ENCODE peak calls at places on chromosomes 4 and X, in eight cellular contexts. One of them, this sample, is unnamed.

GRCh38 chr4:16229604-16230003 is 3.3 kb upstream of the TAPT1 start:
- DNase-seq in sigmoid colon: no peak
- DNase-seq in H54: no peak
- DNase-seq in esophagus muscularis mucosa: no peak
- DNase-seq in K562: no peak
- DNase-seq in Peyer's patch: no peak
- DNase-seq in breast epithelium: no peak
- DNase-seq in stomach: no peak
- DNase-seq in this sample: no peak

GRCh38 chrX:16651422-16651821 is 1.5 kb downstream of the S100G start:
- DNase-seq in sigmoid colon: no peak
- DNase-seq in H54: no peak
- DNase-seq in esophagus muscularis mucosa: no peak
- DNase-seq in K562: no peak
- DNase-seq in Peyer's patch: no peak
- DNase-seq in breast epithelium: no peak
- DNase-seq in stomach: no peak
- DNase-seq in this sample: no peak

GRCh38 chr4:7187691-7188090 is 4.6 kb upstream of the SORCS2 start:
- DNase-seq in sigmoid colon: peak; percentile 35
- DNase-seq in H54: no peak
- DNase-seq in esophagus muscularis mucosa: no peak
- DNase-seq in K562: no peak
- DNase-seq in Peyer's patch: no peak
- DNase-seq in breast epithelium: peak; percentile 28
- DNase-seq in stomach: no peak
- DNase-seq in this sample: no peak

GRCh38 chr4:1471443-1472147 is 65.4 kb upstream of the NKX1-1 start:
- DNase-seq in sigmoid colon: peak; percentile 48
- DNase-seq in H54: no peak
- DNase-seq in esophagus muscularis mucosa: no peak
- DNase-seq in K562: no peak
- DNase-seq in Peyer's patch: peak; percentile 47
- DNase-seq in breast epithelium: peak; percentile 22
- DNase-seq in stomach: no peak
- DNase-seq in this sample: no peak

GRCh38 chr4:141127884-141128283 is 5.4 kb downstream of the RNF150 start:
- DNase-seq in sigmoid colon: no peak
- DNase-seq in H54: no peak
- DNase-seq in esophagus muscularis mucosa: no peak
- DNase-seq in K562: no peak
- DNase-seq in Peyer's patch: no peak
- DNase-seq in breast epithelium: no peak
- DNase-seq in stomach: no peak
- DNase-seq in this sample: no peak

GRCh38 chrX:56029691-56030090 is 202.5 kb upstream of the KLF8 start:
- DNase-seq in sigmoid colon: no peak
- DNase-seq in H54: no peak
- DNase-seq in esophagus muscularis mucosa: no peak
- DNase-seq in K562: no peak
- DNase-seq in Peyer's patch: no peak
- DNase-seq in breast epithelium: no peak
- DNase-seq in stomach: no peak
- DNase-seq in this sample: no peak

GRCh38 chr4:7864685-7865084 is 75.0 kb downstream of the AFAP1 start:
- DNase-seq in sigmoid colon: no peak
- DNase-seq in H54: no peak
- DNase-seq in esophagus muscularis mucosa: no peak
- DNase-seq in K562: no peak
- DNase-seq in Peyer's patch: no peak
- DNase-seq in breast epithelium: no peak
- DNase-seq in stomach: no peak
- DNase-seq in this sample: no peak

GRCh38 chr4:168453146-168453545 is 27.1 kb downstream of the DDX60L start:
- DNase-seq in sigmoid colon: no peak
- DNase-seq in H54: no peak
- DNase-seq in esophagus muscularis mucosa: no peak
- DNase-seq in K562: no peak
- DNase-seq in Peyer's patch: no peak
- DNase-seq in breast epithelium: no peak
- DNase-seq in stomach: no peak
- DNase-seq in this sample: no peak

GRCh38 chr4:176784816-176785215 is 7.9 kb downstream of the VEGFC start:
- DNase-seq in sigmoid colon: no peak
- DNase-seq in H54: no peak
- DNase-seq in esophagus muscularis mucosa: no peak
- DNase-seq in K562: no peak
- DNase-seq in Peyer's patch: no peak
- DNase-seq in breast epithelium: no peak
- DNase-seq in stomach: no peak
- DNase-seq in this sample: no peak

GRCh38 chr4:185803015-185803414 is 9.0 kb downstream of the SORBS2 start:
- DNase-seq in sigmoid colon: no peak
- DNase-seq in H54: no peak
- DNase-seq in esophagus muscularis mucosa: peak; percentile 12
- DNase-seq in K562: no peak
- DNase-seq in Peyer's patch: no peak
- DNase-seq in breast epithelium: no peak
- DNase-seq in stomach: no peak
- DNase-seq in this sample: no peak
- TF ChIP-seq POLR2A in sigmoid colon: no peak
- TF ChIP-seq POLR2A in H54: no peak
- TF ChIP-seq POLR2A in esophagus muscularis mucosa: no peak
- TF ChIP-seq POLR2A in K562: no peak
- TF ChIP-seq POLR2A in Peyer's patch: no peak
- TF ChIP-seq POLR2A in breast epithelium: no peak
- TF ChIP-seq POLR2A in stomach: no peak
- TF ChIP-seq POLR2A in this sample: no peak

DNA sequence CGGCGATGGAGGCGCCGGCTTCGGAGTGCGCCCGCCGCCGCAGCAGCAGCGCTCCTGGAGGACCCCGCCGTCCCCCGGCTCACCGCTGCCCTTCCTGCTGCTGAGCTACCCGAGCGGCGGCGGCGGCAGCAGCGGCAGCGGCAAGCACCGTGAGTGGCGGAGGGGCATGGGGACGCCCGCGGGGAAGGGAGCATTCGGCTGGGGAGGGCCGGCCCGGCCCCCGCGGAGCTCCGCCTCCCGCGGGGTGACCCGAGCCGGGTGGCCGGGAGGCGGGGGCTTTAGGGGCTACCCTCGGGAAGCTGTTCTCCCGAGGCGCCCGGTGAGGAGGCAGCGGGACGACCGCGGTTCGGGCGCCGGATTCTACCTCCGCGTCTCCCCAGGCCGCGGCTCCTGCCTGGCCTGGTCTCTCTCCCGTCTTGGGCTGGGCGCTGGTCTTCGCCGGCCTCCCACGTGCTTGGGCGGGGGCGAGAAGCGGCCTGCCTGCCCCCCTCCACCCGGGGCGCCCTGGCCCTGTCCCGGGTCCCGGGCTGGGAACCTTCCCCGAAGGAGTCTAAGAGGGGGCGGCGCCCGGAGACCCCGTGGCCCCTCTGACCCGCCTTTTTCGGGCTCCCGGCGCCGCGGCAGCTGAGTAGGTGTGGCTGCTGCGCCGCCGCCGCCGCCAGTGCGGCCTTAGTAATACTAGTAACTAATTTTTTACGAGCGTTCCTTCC is 16.5 kb upstream of the RUFY3 start:
- DNase-seq in sigmoid colon: peak; percentile 85
- DNase-seq in H54: no peak
- DNase-seq in esophagus muscularis mucosa: peak; percentile 92
- DNase-seq in K562: peak; percentile 90
- DNase-seq in Peyer's patch: peak; percentile 84
- DNase-seq in breast epithelium: peak; percentile 59
- DNase-seq in stomach: peak; percentile 63
- DNase-seq in this sample: peak; percentile 77
- TF ChIP-seq POLR2A in sigmoid colon: no peak
- TF ChIP-seq POLR2A in H54: peak; percentile 31
- TF ChIP-seq POLR2A in esophagus muscularis mucosa: peak; percentile 6
- TF ChIP-seq POLR2A in K562: peak; percentile 67
- TF ChIP-seq POLR2A in Peyer's patch: no peak
- TF ChIP-seq POLR2A in breast epithelium: no peak
- TF ChIP-seq POLR2A in stomach: no peak
- TF ChIP-seq POLR2A in this sample: peak; percentile 61

DNA sequence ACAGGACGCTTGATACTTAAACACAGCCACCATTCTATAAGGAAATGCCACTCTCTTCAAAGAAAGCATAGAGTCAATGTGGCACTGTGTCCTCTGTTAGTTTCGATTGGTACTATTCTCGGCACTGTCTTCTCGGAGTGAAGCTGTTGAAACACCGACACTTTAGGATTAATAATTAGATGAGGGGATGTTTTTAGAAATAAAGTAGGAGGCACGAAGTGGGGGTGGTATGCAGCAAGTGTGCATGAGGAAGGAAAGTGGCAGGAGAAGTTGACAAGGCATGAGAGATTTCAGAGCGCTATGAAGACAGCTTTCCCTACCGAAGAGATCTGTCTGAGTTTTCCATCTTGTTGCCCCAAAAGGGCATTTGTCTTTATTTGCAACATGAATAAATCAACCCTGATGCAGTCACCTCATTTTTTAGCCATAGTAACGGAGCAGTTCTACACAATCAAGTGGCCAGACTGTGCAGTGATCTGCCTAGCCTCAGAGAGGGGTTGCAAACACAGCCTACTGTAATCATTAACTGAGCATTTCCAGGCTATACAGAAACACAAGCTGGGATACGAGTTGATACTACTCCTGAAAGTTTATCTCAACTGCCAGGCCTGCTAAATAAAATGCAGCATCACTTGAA is 8.3 kb downstream of the GPRIN3 start:
- DNase-seq in sigmoid colon: no peak
- DNase-seq in H54: no peak
- DNase-seq in esophagus muscularis mucosa: no peak
- DNase-seq in K562: no peak
- DNase-seq in Peyer's patch: no peak
- DNase-seq in breast epithelium: no peak
- DNase-seq in stomach: no peak
- DNase-seq in this sample: no peak
- TF ChIP-seq POLR2A in sigmoid colon: no peak
- TF ChIP-seq POLR2A in H54: no peak
- TF ChIP-seq POLR2A in esophagus muscularis mucosa: no peak
- TF ChIP-seq POLR2A in K562: no peak
- TF ChIP-seq POLR2A in Peyer's patch: no peak
- TF ChIP-seq POLR2A in breast epithelium: no peak
- TF ChIP-seq POLR2A in stomach: no peak
- TF ChIP-seq POLR2A in this sample: no peak

DNA sequence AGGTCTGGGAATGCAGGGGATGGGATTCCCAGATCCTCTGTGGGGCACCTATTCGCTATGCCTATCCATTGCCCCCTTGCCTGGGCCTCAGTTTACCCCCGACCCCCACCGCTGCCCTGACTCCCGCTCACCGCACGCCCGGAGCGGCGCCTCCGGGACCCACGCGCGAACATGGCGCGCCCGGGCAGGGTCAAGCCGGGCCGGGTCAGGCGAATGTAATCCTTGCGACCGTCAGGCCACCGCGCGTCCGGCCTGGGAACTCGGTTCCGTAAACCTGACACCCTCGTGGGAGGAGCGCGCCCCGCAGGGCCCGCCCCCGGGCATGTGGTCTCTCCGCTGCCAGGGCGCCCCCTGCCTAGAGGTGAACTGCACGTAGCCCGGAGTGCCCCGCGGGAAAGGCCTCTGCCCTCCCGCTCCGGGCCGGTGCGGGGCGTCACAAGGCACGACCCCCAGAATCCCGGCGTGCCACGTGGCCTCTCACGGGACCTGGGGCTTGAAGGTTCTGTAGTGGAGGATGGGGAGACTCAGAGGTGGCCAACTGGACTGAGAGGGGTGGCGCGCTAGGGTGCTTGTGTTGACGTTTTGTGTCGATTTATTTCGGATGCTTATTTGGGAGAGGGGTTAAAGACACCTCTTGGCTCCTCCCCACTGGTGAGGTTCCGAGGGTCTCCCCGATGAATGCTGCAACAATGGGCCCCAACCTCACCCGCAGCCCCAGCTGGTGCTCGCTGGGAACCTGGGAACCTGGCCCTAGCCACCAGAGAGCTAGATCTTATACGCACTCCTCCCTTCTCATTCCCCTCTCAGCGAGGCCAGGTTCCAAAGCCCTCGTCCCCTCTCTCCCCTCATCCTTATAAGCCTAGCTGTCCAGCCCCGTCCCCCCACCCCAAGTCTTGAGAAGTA is at the start of gene PRICKLE3:
- DNase-seq in sigmoid colon: peak; percentile 92
- DNase-seq in H54: no peak
- DNase-seq in esophagus muscularis mucosa: no peak
- DNase-seq in K562: peak; percentile 73
- DNase-seq in Peyer's patch: peak; percentile 86
- DNase-seq in breast epithelium: peak; percentile 75
- DNase-seq in stomach: peak; percentile 86
- DNase-seq in this sample: peak; percentile 88
- TF ChIP-seq POLR2A in sigmoid colon: peak; percentile 72
- TF ChIP-seq POLR2A in H54: peak; percentile 25
- TF ChIP-seq POLR2A in esophagus muscularis mucosa: peak; percentile 42
- TF ChIP-seq POLR2A in K562: peak; percentile 79
- TF ChIP-seq POLR2A in Peyer's patch: peak; percentile 61
- TF ChIP-seq POLR2A in breast epithelium: no peak
- TF ChIP-seq POLR2A in stomach: no peak
- TF ChIP-seq POLR2A in this sample: peak; percentile 69

This sample was measured in transverse colon.